ENCODE peak calls at places on chromosomes 16 and 17, in six cellular contexts. B is DND-41, N is GM23248, R is esophagus squamous epithelium, C is heart right ventricle, D is fibroblast of lung. L is an unnamed sample.

GRCh38 chr17:7027335-7027734 is 4.5 kb downstream of the BCL6B start:
- DNase-seq in B (no peak), N (no peak), R (no peak), C (no peak), D (no peak), L (no peak)

GRCh38 chr17:50911450-50911849 is 45.3 kb upstream of the TOB1 start:
- DNase-seq in B (no peak), N (no peak), R (no peak), C (no peak), D (no peak), L (no peak)

GRCh38 chr17:56499799-56500388 is 93.6 kb upstream of the NOG start:
- DNase-seq in B (peak; percentile 23), N (peak; percentile 45), R (no peak), C (no peak), D (peak; percentile 12), L (no peak)

GRCh38 chr16:59645194-59645593 is 911.1 kb upstream of the GOT2 start:
- DNase-seq in B (no peak), N (no peak), R (no peak), C (no peak), D (no peak), L (no peak)

GRCh38 chr16:74480150-74481029 is 59.1 kb upstream of the CLEC18B start:
- DNase-seq in B (no peak), N (peak; percentile 86), R (no peak), C (peak; percentile 35), D (peak; percentile 50), L (no peak)

GRCh38 chr17:64358261-64358788 is 32.3 kb downstream of the PECAM1 start:
- DNase-seq in B (no peak), N (peak; percentile 42), R (no peak), C (no peak), D (peak; percentile 27), L (peak; percentile 32)

GRCh38 chr17:57970706-57971105 is 15.5 kb upstream of the CUEDC1 start:
- DNase-seq in B (no peak), N (peak; percentile 76), R (no peak), C (no peak), D (peak; percentile 34), L (no peak)

GRCh38 chr16:55021595-55022475 is 91.2 kb downstream of the IRX5 start:
- DNase-seq in B (peak; percentile 46), N (peak; percentile 46), R (no peak), C (no peak), D (peak; percentile 65), L (no peak)

GRCh38 chr16:2874584-2875362 is 8.2 kb upstream of the FLYWCH2 start:
- DNase-seq in B (peak; percentile 71), N (peak; percentile 86), R (peak; percentile 14), C (peak; percentile 75), D (peak; percentile 59), L (peak; percentile 93)

GRCh38 chr16:9099131-9099625 is 7.7 kb downstream of the HAPSTR1 start:
- DNase-seq in B (no peak), N (peak; percentile 82), R (no peak), C (no peak), D (peak; percentile 59), L (no peak)

GRCh38 chr16:85027349-85027967 is at the start of gene KIAA0513:
- DNase-seq in B (peak; percentile 94), N (peak; percentile 97), R (peak; percentile 67), C (peak; percentile 93), D (peak; percentile 83), L (peak; percentile 98)

GRCh38 chr16:85029413-85029794 is 1.8 kb downstream of the KIAA0513 start:
- DNase-seq in B (peak; percentile 22), N (peak; percentile 86), R (no peak), C (no peak), D (peak; percentile 56), L (no peak)

GRCh38 chr16:85029981-85030381 is 2.4 kb downstream of the KIAA0513 start:
- DNase-seq in B (no peak), N (no peak), R (no peak), C (no peak), D (no peak), L (no peak)

GRCh38 chr16:85027968-85028637 is 508 bp downstream of the KIAA0513 start:
- DNase-seq in B (no peak), N (peak; percentile 39), R (no peak), C (peak; percentile 15), D (no peak), L (no peak)

GRCh38 chr16:85028638-85029412 is 1.2 kb downstream of the KIAA0513 start:
- DNase-seq in B (peak; percentile 23), N (peak; percentile 90), R (no peak), C (peak; percentile 41), D (peak; percentile 76), L (peak; percentile 66)
- H3K4me1 ChIP-seq in B (peaks cover 27% of the 10 kb centered on the region), N (peaks cover 26% of the 10 kb centered on the region), R (peaks cover 60% of the 10 kb centered on the region), C (peaks cover 5% of the 10 kb centered on the region), D (peaks cover 13% of the 10 kb centered on the region), L (no peaks in the 10 kb centered on the region)

GRCh38 chr17:62094175-62094574 is 29.1 kb upstream of the MED13 start:
- DNase-seq in B (no peak), N (peak; percentile 36), R (no peak), C (no peak), D (no peak), L (no peak)
- H3K27ac ChIP-seq in B (no peak overlapping the region), N (no peak overlapping the region), R (peak overlapping the region; percentile 6), C (no peak overlapping the region), D (no peak overlapping the region), L (no peak overlapping the region)

DNA sequence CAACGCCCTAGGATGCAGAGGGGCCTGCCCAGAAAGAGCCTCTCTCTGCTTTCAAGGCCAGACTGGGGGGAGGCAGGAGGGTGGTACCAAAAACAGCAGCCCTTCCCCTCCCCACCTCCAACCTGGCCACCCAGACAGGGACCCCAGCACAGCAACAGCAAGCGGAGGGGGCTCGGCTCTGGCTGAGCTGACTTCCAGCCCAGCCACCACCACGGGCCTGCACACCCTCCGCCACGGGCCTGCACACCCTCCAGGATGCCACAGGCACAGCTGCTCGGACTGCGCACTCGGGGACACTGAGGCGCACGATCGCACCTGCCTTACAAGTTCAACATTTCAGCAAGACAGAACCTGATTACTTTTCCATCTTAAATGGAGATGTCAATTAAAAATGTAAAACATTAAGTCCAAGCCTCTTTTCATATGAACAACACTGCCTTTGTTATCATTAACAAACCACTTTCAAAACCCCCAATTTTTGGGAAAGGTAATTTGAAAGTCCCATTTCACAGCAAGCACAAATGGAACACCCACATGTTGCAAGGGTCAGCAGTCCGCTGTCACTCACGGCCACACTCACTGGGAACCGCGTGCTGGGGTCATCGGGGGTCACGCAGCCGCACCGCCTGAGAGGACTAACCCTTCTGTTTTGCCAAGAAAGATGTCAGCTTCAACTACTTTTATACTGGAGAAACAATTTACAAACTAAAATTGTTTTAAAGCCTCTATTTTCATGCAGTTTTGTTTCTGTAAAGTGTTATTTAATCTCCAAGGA is 76.4 kb downstream of the ANKRD11 start:
- DNase-seq in B (no peak), N (no peak), R (no peak), C (no peak), D (no peak), L (peak; percentile 11)
- H3K4me1 ChIP-seq in B (peaks cover 6% of the 10 kb centered on the region), N (peaks cover 22% of the 10 kb centered on the region), R (peaks cover 99% of the 10 kb centered on the region), C (peaks cover 33% of the 10 kb centered on the region), D (peaks cover 19% of the 10 kb centered on the region), L (peaks cover 3% of the 10 kb centered on the region)

GRCh38 chr17:49110504-49110903 is 22.1 kb upstream of the B4GALNT2 start:
- DNase-seq in B (no peak), N (no peak), R (no peak), C (no peak), D (no peak), L (no peak)

GRCh38 chr17:49112936-49113335 is 19.6 kb upstream of the B4GALNT2 start:
- DNase-seq in B (no peak), N (no peak), R (no peak), C (no peak), D (no peak), L (no peak)

GRCh38 chr17:49111934-49112333 is 20.6 kb upstream of the B4GALNT2 start:
- DNase-seq in B (no peak), N (no peak), R (no peak), C (no peak), D (no peak), L (no peak)

GRCh38 chr17:49117581-49118230 is 14.9 kb upstream of the B4GALNT2 start:
- DNase-seq in B (no peak), N (no peak), R (no peak), C (no peak), D (no peak), L (no peak)

GRCh38 chr17:49114703-49115102 is 17.9 kb upstream of the B4GALNT2 start:
- DNase-seq in B (no peak), N (no peak), R (no peak), C (no peak), D (no peak), L (no peak)
- H3K27ac ChIP-seq in B (no peak overlapping the region), N (no peak overlapping the region), R (no peak overlapping the region), C (no peak overlapping the region), D (no peak overlapping the region), L (no peak overlapping the region)

DNA sequence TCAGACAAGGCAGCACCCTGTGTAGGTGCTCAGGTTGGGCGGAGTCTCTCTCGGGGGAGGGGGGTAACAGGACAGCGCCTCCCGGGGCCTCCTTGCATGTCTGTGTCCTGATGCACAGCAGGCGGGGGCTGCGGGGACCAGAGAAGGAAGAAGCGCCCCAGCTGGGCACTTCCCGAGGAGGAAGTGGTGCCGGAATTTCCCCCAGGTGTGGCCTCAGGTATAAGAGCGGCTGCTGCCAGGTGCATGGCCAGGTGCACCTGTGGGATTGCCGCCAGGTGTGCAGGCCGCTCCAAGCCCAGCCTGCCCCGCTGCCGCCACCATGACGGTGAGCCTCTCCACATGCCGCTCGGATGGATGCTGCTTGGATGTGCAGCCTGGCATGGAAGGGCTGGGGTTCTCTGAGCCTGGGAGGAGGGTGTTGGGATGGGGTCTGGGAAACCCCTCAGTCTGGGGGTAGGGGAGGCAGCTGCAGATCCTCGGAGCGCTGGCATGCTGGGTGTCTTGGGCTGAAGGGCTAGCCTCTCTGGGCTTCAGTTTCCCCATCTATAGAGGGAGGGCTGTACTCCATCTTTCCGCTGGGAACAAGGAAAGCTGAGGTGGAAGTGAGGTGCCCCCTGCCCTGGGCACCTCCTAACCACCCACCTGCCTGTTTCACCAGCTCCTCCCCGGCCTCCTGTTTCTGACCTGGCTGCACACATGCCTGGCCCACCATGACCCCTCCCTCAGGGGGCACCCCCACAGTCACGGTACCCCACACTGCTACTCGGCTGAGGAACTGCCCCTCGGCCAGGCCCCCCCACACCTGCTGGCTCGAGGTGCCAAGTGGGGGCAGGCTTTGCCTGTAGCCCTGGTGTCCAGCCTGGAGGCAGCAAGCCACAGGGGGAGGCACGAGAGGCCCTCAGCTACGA is at the start of gene IL17C:
- DNase-seq in B (no peak), N (no peak), R (no peak), C (no peak), D (no peak), L (no peak)
- H3K4me1 ChIP-seq in B (no peaks in the 10 kb centered on the region), N (no peaks in the 10 kb centered on the region), R (peaks cover 37% of the 10 kb centered on the region), C (no peaks in the 10 kb centered on the region), D (peaks cover 2% of the 10 kb centered on the region), L (no peaks in the 10 kb centered on the region)

GRCh38 chr16:89300976-89301360 is 83.5 kb downstream of the ZNF778 start:
- DNase-seq in B (no peak), N (no peak), R (no peak), C (no peak), D (no peak), L (no peak)
- H3K27ac ChIP-seq in B (no peak overlapping the region), N (peak overlapping the region; percentile 98), R (peak overlapping the region; percentile 66), C (peak overlapping the region; percentile 87), D (peak overlapping the region; percentile 98), L (peak overlapping the region; percentile 74)

GRCh38 chr16:79599837-79600635 is 501 bp downstream of the MAF start:
- DNase-seq in B (peak; percentile 52), N (peak; percentile 55), R (no peak), C (peak; percentile 42), D (peak; percentile 67), L (peak; percentile 80)
- H3K4me1 ChIP-seq in B (peaks cover 35% of the 10 kb centered on the region), N (peaks cover 6% of the 10 kb centered on the region), R (peaks cover 47% of the 10 kb centered on the region), C (no peaks in the 10 kb centered on the region), D (no peaks in the 10 kb centered on the region), L (no peaks in the 10 kb centered on the region)